ENCODE peak calls at places on chromosomes 16 and 17, in seven cellular contexts. X is lower lobe of right lung, O is stomach, T is NB4, R is astrocyte, J is foreskin fibroblast, L is fibroblast of lung. S is an unnamed sample.
A peak's percentile ranks its signal among the peaks of the same experiment; 100 is the strongest.

GRCh38 chr17:49890852-49891251 is 43.0 kb upstream of the TAC4 start:
- DNase-seq in X (no peak), O (no peak), T (no peak), J (no peak), L (no peak), R (no peak), S (no peak)

GRCh38 chr16:54136276-54136625 is 150.3 kb downstream of the IRX3 start:
- DNase-seq in O (no peak), L (no peak), J (peak; percentile 55), X (no peak), R (peak; percentile 60), T (peak; percentile 58), S (no peak)

GRCh38 chr16:83248735-83249469 is 558.9 kb upstream of the HSBP1 start:
- DNase-seq in L (no peak), J (no peak), R (peak; percentile 6), O (no peak), X (no peak), T (no peak), S (no peak)

GRCh38 chr17:56317351-56318208 is 164.3 kb downstream of the ANKFN1 start:
- DNase-seq in J (no peak), L (no peak), X (no peak), T (no peak), O (no peak), R (no peak), S (no peak)

GRCh38 chr17:81934850-81935708 is 2.0 kb downstream of the PYCR1 start:
- DNase-seq in T (no peak), X (no peak), L (no peak), J (no peak), R (no peak), O (no peak), S (no peak)

GRCh38 chr16:75053791-75054555 is 55.1 kb downstream of the ZNRF1 start:
- DNase-seq in R (no peak), J (peak; percentile 15), X (peak; percentile 53), O (peak; percentile 65), L (no peak), T (peak; percentile 49), S (no peak)

GRCh38 chr16:53080345-53081031 is 25.7 kb downstream of the CHD9 start:
- DNase-seq in L (peak; percentile 89), T (no peak), J (peak; percentile 96), O (no peak), X (no peak), R (peak; percentile 88), S (peak; percentile 74)

GRCh38 chr17:21400816-21401593 is 24.8 kb downstream of the KCNJ12 start:
- DNase-seq in R (no peak), X (no peak), J (no peak), O (no peak), L (no peak), T (peak; percentile 52), S (no peak)

GRCh38 chr16:71600822-71601221 is 23.9 kb upstream of the TAT start:
- DNase-seq in X (no peak), J (no peak), R (no peak), T (no peak), L (no peak), O (no peak), S (no peak)

GRCh38 chr16:15046692-15047376 is 9.0 kb downstream of the NTAN1 start:
- DNase-seq in L (no peak), J (no peak), T (no peak), X (peak; percentile 23), R (no peak), O (no peak), S (no peak)

GRCh38 chr16:87576191-87576590 is 26.1 kb upstream of the JPH3 start:
- DNase-seq in J (no peak), T (no peak), O (no peak), X (no peak), R (no peak), L (no peak), S (no peak)

GRCh38 chr17:39151680-39152058 is 232 bp upstream of the PLXDC1 start:
- DNase-seq in X (no peak), T (no peak), O (no peak), J (no peak), R (no peak), L (no peak), S (no peak)

GRCh38 chr17:42409467-42410351 is 13.3 kb downstream of the CAVIN1 start:
- DNase-seq in R (peak; percentile 83), J (peak; percentile 95), L (peak; percentile 94), X (peak; percentile 66), T (no peak), O (peak; percentile 40), S (peak; percentile 70)

GRCh38 chr17:68580236-68580903 is 20.8 kb downstream of the FAM20A start:
- DNase-seq in L (peak; percentile 95), R (peak; percentile 40), J (peak; percentile 80), X (peak; percentile 72), T (peak; percentile 77), O (no peak), S (peak; percentile 73)

GRCh38 chr16:75292691-75293090 is 41.3 kb upstream of the BCAR1 start:
- DNase-seq in T (no peak), J (no peak), R (no peak), O (no peak), X (no peak), L (no peak), S (no peak)

GRCh38 chr17:2690165-2691068 is 21.1 kb downstream of the CLUH start:
- DNase-seq in L (no peak), O (no peak), T (no peak), J (no peak), X (peak; percentile 45), R (no peak), S (no peak)

GRCh38 chr16:81616321-81617020 is 162.6 kb upstream of the PLCG2 start:
- DNase-seq in L (peak; percentile 59), O (peak; percentile 73), J (peak; percentile 89), T (peak; percentile 77), X (peak; percentile 79), R (peak; percentile 39), S (no peak)

GRCh38 chr16:83852774-83853173 is 45.0 kb downstream of the HSBP1 start:
- DNase-seq in J (no peak), X (no peak), L (no peak), T (no peak), R (no peak), O (no peak), S (no peak)

GRCh38 chr17:81386646-81387234 is 8.5 kb upstream of the BAHCC1 start:
- DNase-seq in R (no peak), J (peak; percentile 60), T (peak; percentile 38), X (peak; percentile 68), L (no peak), O (peak; percentile 56), S (no peak)

GRCh38 chr17:39002991-39003715 is 36.0 kb upstream of the FBXO47 start:
- DNase-seq in X (peak; percentile 79), L (peak; percentile 56), O (peak; percentile 42), J (peak; percentile 92), T (peak; percentile 49), R (peak; percentile 41), S (peak; percentile 69)

GRCh38 chr17:5919104-5919503 is 151.1 kb upstream of the WSCD1 start:
- DNase-seq in T (no peak), R (no peak), L (no peak), O (no peak), X (no peak), J (no peak), S (no peak)

GRCh38 chr16:24853830-24854229 is 8.1 kb downstream of the SLC5A11 start:
- DNase-seq in L (peak; percentile 36), J (peak; percentile 84), O (no peak), R (peak; percentile 39), T (no peak), X (no peak), S (no peak)

GRCh38 chr17:28908640-28909098 is 5.8 kb upstream of the DHRS13 start:
- DNase-seq in X (no peak), O (no peak), R (peak; percentile 61), J (peak; percentile 92), L (peak; percentile 88), T (no peak), S (peak; percentile 40)

DNA sequence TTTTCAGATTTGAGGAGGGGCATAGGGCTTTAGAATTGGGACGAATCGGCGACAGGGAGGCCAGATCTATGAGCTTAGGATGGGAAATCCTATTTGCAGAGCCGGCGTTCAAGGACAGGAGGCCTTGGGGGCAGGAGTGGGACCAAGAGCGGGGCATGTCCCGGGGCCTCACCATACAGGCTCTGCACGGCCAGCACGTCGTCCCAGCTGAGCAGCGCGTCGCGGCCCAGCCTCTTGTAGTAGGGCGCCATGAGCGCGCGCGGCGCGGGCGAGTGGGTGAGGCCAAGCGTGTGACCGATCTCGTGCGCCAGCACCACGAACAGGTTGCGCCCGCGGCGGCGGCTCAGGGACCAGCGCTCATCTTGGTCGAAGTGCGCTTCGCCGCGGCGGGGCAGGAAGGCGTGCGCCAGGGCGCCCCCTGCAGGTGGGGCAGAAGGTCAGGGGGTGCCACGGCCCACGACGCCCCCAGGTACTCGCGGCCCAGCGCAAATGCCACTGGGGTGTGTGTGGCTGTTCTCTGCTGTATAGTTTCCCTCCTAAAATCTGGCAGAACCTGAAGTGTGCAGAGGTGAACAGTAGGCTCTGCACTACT is 9.3 kb downstream of the C17orf50 start:
- DNase-seq in O (no peak), X (no peak), L (no peak), R (no peak), J (no peak), T (no peak), S (no peak)
- TF ChIP-seq CTCF in O (no peak), X (no peak), L (no peak), R (no peak), J (no peak), T (peak; percentile 19), S (peak; percentile 6)

GRCh38 chr16:67201411-67202345 is 2.7 kb downstream of the ELMO3 start:
- DNase-seq in L (no peak), X (no peak), T (no peak), J (no peak), R (no peak), O (no peak), S (no peak)

GRCh38 chr16:67198238-67198734 is 645 bp upstream of the ELMO3 start:
- DNase-seq in J (peak; percentile 73), R (no peak), X (peak; percentile 70), T (peak; percentile 48), L (peak; percentile 54), O (peak; percentile 68), S (no peak)

GRCh38 chr16:67199011-67199807 is at the start of gene ELMO3:
- DNase-seq in R (no peak), L (no peak), O (peak; percentile 86), T (no peak), J (peak; percentile 36), X (peak; percentile 77), S (no peak)

GRCh38 chr16:67200491-67200890 is 1.6 kb downstream of the ELMO3 start:
- DNase-seq in R (no peak), T (no peak), X (no peak), J (no peak), L (no peak), O (no peak), S (no peak)

GRCh38 chr16:67199808-67200198 is 872 bp downstream of the ELMO3 start:
- DNase-seq in J (no peak), X (no peak), O (no peak), R (no peak), L (no peak), T (no peak), S (no peak)
- H3K4me3 ChIP-seq in J (no peak overlapping the region), X (peak overlapping the region; percentile 58), O (peak overlapping the region; percentile 38), R (no peak overlapping the region), L (no peak overlapping the region), T (no peak overlapping the region), S (no peak overlapping the region)

GRCh38 chr17:76707985-76708807 is 2.6 kb downstream of the MXRA7 start:
- DNase-seq in J (no peak), X (no peak), O (no peak), R (no peak), L (no peak), T (no peak), S (no peak)
- TF ChIP-seq CTCF in J (no peak), X (peak; percentile 16), O (no peak), R (no peak), L (peak; percentile 23), T (peak; percentile 7), S (peak; percentile 19)

GRCh38 chr16:31568577-31569359 is 41.1 kb downstream of the AHSP start:
- DNase-seq in J (peak; percentile 30), X (peak; percentile 71), O (peak; percentile 65), T (no peak), L (peak; percentile 1), R (no peak), S (no peak)

GRCh38 chr16:31569360-31569717 is 41.6 kb downstream of the AHSP start:
- DNase-seq in X (no peak), L (no peak), O (no peak), J (no peak), R (no peak), T (no peak), S (no peak)
- H3K4me3 ChIP-seq in X (peak overlapping the region; percentile 42), L (no peak overlapping the region), O (peak overlapping the region; percentile 52), J (no peak overlapping the region), R (no peak overlapping the region), T (no peak overlapping the region), S (no peak overlapping the region)